ENCODE peak calls at places on chromosomes 1 and 21, in five cellular contexts. One of them, this sample, is unnamed.

GRCh38 chr1:100377590-100378361 is 25.5 kb downstream of the CDC14A start:
- DNase-seq in psoas muscle: no peak
- DNase-seq in iPS DF 6.9: no peak
- DNase-seq in IMR-90: no peak
- DNase-seq in HCT116: no peak
- DNase-seq in this sample: no peak

GRCh38 chr1:77686784-77687518 is 4.5 kb upstream of the ZZZ3 start:
- DNase-seq in psoas muscle: no peak
- DNase-seq in iPS DF 6.9: no peak
- DNase-seq in IMR-90: no peak
- DNase-seq in HCT116: no peak
- DNase-seq in this sample: no peak

GRCh38 chr1:168098534-168099313 is 38.0 kb downstream of the GPR161 start:
- DNase-seq in psoas muscle: no peak
- DNase-seq in iPS DF 6.9: no peak
- DNase-seq in IMR-90: no peak
- DNase-seq in HCT116: no peak
- DNase-seq in this sample: no peak

GRCh38 chr1:20830378-20830777 is 43.3 kb upstream of the HP1BP3 start:
- DNase-seq in psoas muscle: no peak
- DNase-seq in iPS DF 6.9: no peak
- DNase-seq in IMR-90: no peak
- DNase-seq in HCT116: no peak
- DNase-seq in this sample: no peak

GRCh38 chr21:42093991-42094417 is 22.9 kb downstream of the UMODL1 start:
- DNase-seq in psoas muscle: no peak
- DNase-seq in iPS DF 6.9: no peak
- DNase-seq in IMR-90: peak; percentile 93
- DNase-seq in HCT116: no peak
- DNase-seq in this sample: no peak

GRCh38 chr1:147919881-147920280 is 8.3 kb upstream of the GPR89B start:
- DNase-seq in psoas muscle: no peak
- DNase-seq in iPS DF 6.9: no peak
- DNase-seq in IMR-90: peak; percentile 4
- DNase-seq in HCT116: no peak
- DNase-seq in this sample: peak; percentile 14

GRCh38 chr1:7303554-7304347 is 467.3 kb upstream of the VAMP3 start:
- DNase-seq in psoas muscle: no peak
- DNase-seq in iPS DF 6.9: no peak
- DNase-seq in IMR-90: no peak
- DNase-seq in HCT116: no peak
- DNase-seq in this sample: no peak

GRCh38 chr1:81889166-81889565 is 88.4 kb downstream of the ADGRL2 start:
- DNase-seq in psoas muscle: no peak
- DNase-seq in iPS DF 6.9: no peak
- DNase-seq in IMR-90: no peak
- DNase-seq in HCT116: no peak
- DNase-seq in this sample: no peak

GRCh38 chr21:46108827-46109226 is 10.9 kb downstream of the COL6A2 start:
- DNase-seq in psoas muscle: no peak
- DNase-seq in iPS DF 6.9: no peak
- DNase-seq in IMR-90: no peak
- DNase-seq in HCT116: no peak
- DNase-seq in this sample: no peak

GRCh38 chr1:68814067-68814466 is 317.2 kb upstream of the DEPDC1 start:
- DNase-seq in psoas muscle: no peak
- DNase-seq in iPS DF 6.9: no peak
- DNase-seq in IMR-90: no peak
- DNase-seq in HCT116: no peak
- DNase-seq in this sample: no peak

GRCh38 chr1:59549903-59550302 is 253.0 kb downstream of the FGGY start:
- DNase-seq in psoas muscle: no peak
- DNase-seq in iPS DF 6.9: no peak
- DNase-seq in IMR-90: peak; percentile 67
- DNase-seq in HCT116: no peak
- DNase-seq in this sample: no peak

GRCh38 chr1:245045087-245045881 is 109.5 kb upstream of the KIF26B start:
- DNase-seq in psoas muscle: no peak
- DNase-seq in iPS DF 6.9: no peak
- DNase-seq in IMR-90: peak; percentile 27
- DNase-seq in HCT116: no peak
- DNase-seq in this sample: no peak

GRCh38 chr1:153882296-153882912 is 40.4 kb downstream of the GATAD2B start:
- DNase-seq in psoas muscle: no peak
- DNase-seq in iPS DF 6.9: no peak
- DNase-seq in IMR-90: peak; percentile 28
- DNase-seq in HCT116: no peak
- DNase-seq in this sample: no peak

GRCh38 chr1:48030211-48030610 is 33.0 kb upstream of the TRABD2B start:
- DNase-seq in psoas muscle: no peak
- DNase-seq in iPS DF 6.9: no peak
- DNase-seq in IMR-90: no peak
- DNase-seq in HCT116: no peak
- DNase-seq in this sample: no peak
- H3K4me3 ChIP-seq in psoas muscle: no peak overlapping the region
- H3K4me3 ChIP-seq in iPS DF 6.9: no peak overlapping the region
- H3K4me3 ChIP-seq in IMR-90: no peak overlapping the region
- H3K4me3 ChIP-seq in HCT116: no peak overlapping the region
- H3K4me3 ChIP-seq in this sample: no peak overlapping the region

GRCh38 chr1:28437260-28437923 is 67.9 kb downstream of the PHACTR4 start:
- DNase-seq in psoas muscle: no peak
- DNase-seq in iPS DF 6.9: no peak
- DNase-seq in IMR-90: peak; percentile 80
- DNase-seq in HCT116: peak; percentile 50
- DNase-seq in this sample: peak; percentile 77

GRCh38 chr1:28436211-28436769 is 66.8 kb downstream of the PHACTR4 start:
- DNase-seq in psoas muscle: no peak
- DNase-seq in iPS DF 6.9: no peak
- DNase-seq in IMR-90: no peak
- DNase-seq in HCT116: no peak
- DNase-seq in this sample: no peak

GRCh38 chr1:28441674-28442073 is 64.2 kb upstream of the RCC1 start:
- DNase-seq in psoas muscle: no peak
- DNase-seq in iPS DF 6.9: no peak
- DNase-seq in IMR-90: no peak
- DNase-seq in HCT116: no peak
- DNase-seq in this sample: no peak

GRCh38 chr1:28437924-28438699 is 67.7 kb upstream of the RCC1 start:
- DNase-seq in psoas muscle: peak; percentile 89
- DNase-seq in iPS DF 6.9: no peak
- DNase-seq in IMR-90: peak; percentile 96
- DNase-seq in HCT116: peak; percentile 92
- DNase-seq in this sample: peak; percentile 91

GRCh38 chr1:28439320-28439719 is 66.5 kb upstream of the RCC1 start:
- DNase-seq in psoas muscle: no peak
- DNase-seq in iPS DF 6.9: no peak
- DNase-seq in IMR-90: no peak
- DNase-seq in HCT116: no peak
- DNase-seq in this sample: no peak
- H3K27ac ChIP-seq in psoas muscle: peak overlapping the region; percentile 80
- H3K27ac ChIP-seq in iPS DF 6.9: no peak overlapping the region
- H3K27ac ChIP-seq in IMR-90: no peak overlapping the region
- H3K27ac ChIP-seq in HCT116: no peak overlapping the region
- H3K27ac ChIP-seq in this sample: no peak overlapping the region

GRCh38 chr1:63107066-63107465 is 215.3 kb upstream of the FOXD3 start:
- DNase-seq in psoas muscle: no peak
- DNase-seq in iPS DF 6.9: no peak
- DNase-seq in IMR-90: no peak
- DNase-seq in HCT116: no peak
- DNase-seq in this sample: no peak

GRCh38 chr1:63101336-63101735 is 221.0 kb upstream of the FOXD3 start:
- DNase-seq in psoas muscle: no peak
- DNase-seq in iPS DF 6.9: no peak
- DNase-seq in IMR-90: no peak
- DNase-seq in HCT116: no peak
- DNase-seq in this sample: no peak

GRCh38 chr1:63108226-63108625 is 214.1 kb upstream of the FOXD3 start:
- DNase-seq in psoas muscle: no peak
- DNase-seq in iPS DF 6.9: no peak
- DNase-seq in IMR-90: no peak
- DNase-seq in HCT116: no peak
- DNase-seq in this sample: no peak

DNA sequence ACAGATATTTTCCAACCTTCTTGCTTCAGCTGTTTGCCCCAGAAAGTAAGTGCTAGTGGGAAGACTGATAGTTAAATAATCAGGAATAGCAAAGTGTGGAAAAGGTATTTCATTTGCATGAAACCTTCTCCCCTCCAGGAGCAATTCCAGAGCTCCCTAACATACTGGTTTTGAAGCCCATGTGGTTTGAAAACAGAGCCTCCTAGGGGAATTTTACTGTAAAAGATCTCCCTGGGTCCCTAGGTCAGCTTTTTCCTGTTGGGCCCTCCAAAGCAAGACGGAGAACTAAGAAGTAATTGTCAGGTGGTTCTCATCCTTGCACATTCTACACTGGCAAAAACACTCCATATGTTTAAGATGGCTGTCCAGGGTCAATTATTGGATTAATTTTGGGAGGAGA is 218.7 kb upstream of the FOXD3 start:
- DNase-seq in psoas muscle: no peak
- DNase-seq in iPS DF 6.9: no peak
- DNase-seq in IMR-90: no peak
- DNase-seq in HCT116: no peak
- DNase-seq in this sample: no peak
- H3K4me1 ChIP-seq in psoas muscle: peaks cover 5% of the 10 kb centered on the region
- H3K4me1 ChIP-seq in iPS DF 6.9: peaks cover 1% of the 10 kb centered on the region
- H3K4me1 ChIP-seq in IMR-90: no peaks in the 10 kb centered on the region
- H3K4me1 ChIP-seq in HCT116: no peaks in the 10 kb centered on the region
- H3K4me1 ChIP-seq in this sample: peaks cover 3% of the 10 kb centered on the region

GRCh38 chr1:12539705-12540579 is 78.1 kb downstream of the DHRS3 start:
- DNase-seq in psoas muscle: peak; percentile 92
- DNase-seq in iPS DF 6.9: no peak
- DNase-seq in IMR-90: peak; percentile 93
- DNase-seq in HCT116: peak; percentile 83
- DNase-seq in this sample: peak; percentile 60

GRCh38 chr1:12542138-12542465 is 75.9 kb downstream of the DHRS3 start:
- DNase-seq in psoas muscle: peak; percentile 40
- DNase-seq in iPS DF 6.9: no peak
- DNase-seq in IMR-90: no peak
- DNase-seq in HCT116: no peak
- DNase-seq in this sample: no peak

GRCh38 chr1:12541274-12542137 is 76.5 kb downstream of the DHRS3 start:
- DNase-seq in psoas muscle: peak; percentile 81
- DNase-seq in iPS DF 6.9: no peak
- DNase-seq in IMR-90: peak; percentile 67
- DNase-seq in HCT116: no peak
- DNase-seq in this sample: peak; percentile 77

GRCh38 chr1:12539320-12539704 is 78.7 kb downstream of the DHRS3 start:
- DNase-seq in psoas muscle: peak; percentile 32
- DNase-seq in iPS DF 6.9: no peak
- DNase-seq in IMR-90: no peak
- DNase-seq in HCT116: no peak
- DNase-seq in this sample: no peak

DNA sequence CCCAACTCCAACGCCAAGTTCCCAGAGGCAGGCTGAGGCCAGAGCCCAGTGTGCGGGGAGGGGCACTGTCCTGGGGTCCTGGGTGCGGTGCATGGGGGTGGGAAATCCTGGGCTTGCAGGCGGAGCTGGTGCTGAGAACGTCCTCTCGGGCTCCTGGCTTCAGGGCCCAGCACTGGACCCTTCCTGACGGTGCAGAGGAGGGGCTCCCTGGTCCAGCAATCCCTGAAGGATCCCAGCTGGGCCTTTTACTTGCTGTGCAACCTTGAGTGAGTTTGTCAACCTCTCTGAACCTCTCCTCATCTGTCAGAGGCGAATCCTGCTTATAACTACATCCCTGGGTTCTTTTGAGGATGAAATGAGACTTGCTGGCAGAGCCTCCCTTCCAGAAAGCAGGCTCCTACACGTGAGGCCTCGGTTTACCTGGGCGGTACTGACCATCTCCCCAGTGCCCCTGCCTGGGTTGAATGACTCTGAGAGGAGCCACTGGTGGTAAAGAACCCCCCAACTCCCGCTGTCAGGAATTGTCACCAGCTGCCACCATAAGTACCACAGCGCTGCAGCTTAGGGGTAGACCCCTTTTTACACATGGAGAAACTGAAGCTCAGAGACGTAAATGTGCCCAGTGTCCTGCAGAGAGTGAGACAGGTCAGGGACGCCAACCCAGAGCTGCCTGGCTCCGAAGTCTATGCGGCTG is 77.3 kb downstream of the DHRS3 start:
- DNase-seq in psoas muscle: no peak
- DNase-seq in iPS DF 6.9: no peak
- DNase-seq in IMR-90: no peak
- DNase-seq in HCT116: no peak
- DNase-seq in this sample: no peak
- H3K4me3 ChIP-seq in psoas muscle: peak overlapping the region; percentile 53
- H3K4me3 ChIP-seq in iPS DF 6.9: no peak overlapping the region
- H3K4me3 ChIP-seq in IMR-90: no peak overlapping the region
- H3K4me3 ChIP-seq in HCT116: peak overlapping the region; percentile 48
- H3K4me3 ChIP-seq in this sample: peak overlapping the region; percentile 17

GRCh38 chr1:25992689-25993146 is 5.1 kb downstream of the PAFAH2 start:
- DNase-seq in psoas muscle: no peak
- DNase-seq in iPS DF 6.9: no peak
- DNase-seq in IMR-90: no peak
- DNase-seq in HCT116: no peak
- DNase-seq in this sample: no peak
- H3K27ac ChIP-seq in psoas muscle: peak overlapping the region; percentile 42
- H3K27ac ChIP-seq in iPS DF 6.9: no peak overlapping the region
- H3K27ac ChIP-seq in IMR-90: no peak overlapping the region
- H3K27ac ChIP-seq in HCT116: no peak overlapping the region
- H3K27ac ChIP-seq in this sample: peak overlapping the region; percentile 8

DNA sequence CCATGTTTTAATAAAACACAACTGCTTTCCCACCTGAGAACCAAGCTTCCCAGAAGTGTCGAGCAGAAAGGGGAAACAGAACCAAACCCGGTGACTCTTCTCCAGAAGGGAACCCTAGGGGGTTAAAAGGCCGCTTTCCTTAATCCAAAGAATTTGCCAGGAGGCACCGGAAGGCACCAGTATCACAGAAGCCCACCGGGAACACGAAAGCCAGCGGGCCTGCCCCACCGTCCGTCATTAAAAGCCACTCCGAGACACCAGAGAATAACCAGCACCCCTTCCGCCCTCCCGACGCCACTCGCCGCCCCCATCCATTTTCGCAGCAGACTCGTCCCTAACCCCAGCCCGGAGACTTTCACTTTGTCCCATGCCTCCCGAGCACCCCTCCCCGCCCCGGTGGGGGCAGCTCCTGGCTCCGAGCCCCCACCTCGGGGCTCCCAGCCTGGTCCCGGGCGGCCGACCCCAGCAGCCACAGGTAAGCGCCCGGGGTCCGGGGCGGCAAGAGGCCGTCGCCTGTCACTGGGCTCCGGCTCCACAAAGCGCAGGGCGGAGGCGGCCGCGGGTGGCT is 105.3 kb downstream of the SLC45A1 start:
- DNase-seq in psoas muscle: peak; percentile 75
- DNase-seq in iPS DF 6.9: no peak
- DNase-seq in IMR-90: no peak
- DNase-seq in HCT116: no peak
- DNase-seq in this sample: peak; percentile 55
- H3K4me1 ChIP-seq in psoas muscle: peaks cover 72% of the 10 kb centered on the region
- H3K4me1 ChIP-seq in iPS DF 6.9: peaks cover 11% of the 10 kb centered on the region
- H3K4me1 ChIP-seq in IMR-90: peaks cover 17% of the 10 kb centered on the region
- H3K4me1 ChIP-seq in HCT116: peaks cover 17% of the 10 kb centered on the region
- H3K4me1 ChIP-seq in this sample: peaks cover 25% of the 10 kb centered on the region

DNA sequence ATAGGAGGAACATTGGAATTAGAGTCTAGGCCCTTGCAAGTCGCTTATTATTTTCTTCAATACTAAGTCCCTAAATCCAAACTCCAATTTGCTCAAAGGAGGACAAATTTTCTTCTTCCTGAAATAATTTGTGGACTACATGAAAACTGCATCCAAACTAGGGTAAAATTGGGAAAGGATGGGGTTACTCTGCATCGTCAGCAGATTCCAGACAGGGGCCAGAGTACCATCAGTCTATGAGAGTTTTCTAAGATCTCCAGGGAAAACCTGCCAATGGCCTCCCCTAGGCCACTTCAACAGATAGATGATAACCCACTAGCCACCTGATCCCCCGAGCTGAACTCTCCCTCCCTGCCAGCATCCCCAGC is 494 bp downstream of the HEYL start:
- DNase-seq in psoas muscle: no peak
- DNase-seq in iPS DF 6.9: no peak
- DNase-seq in IMR-90: no peak
- DNase-seq in HCT116: no peak
- DNase-seq in this sample: no peak
- H3K4me3 ChIP-seq in psoas muscle: peak overlapping the region; percentile 70
- H3K4me3 ChIP-seq in iPS DF 6.9: peak overlapping the region; percentile 62
- H3K4me3 ChIP-seq in IMR-90: no peak overlapping the region
- H3K4me3 ChIP-seq in HCT116: peak overlapping the region; percentile 86
- H3K4me3 ChIP-seq in this sample: peak overlapping the region; percentile 90